ENCODE peak calls at places on chromosomes 7 and 10, in four cellular contexts. U, R, W and F are unnamed samples.

GRCh38 chr7:19101911-19102310 is 15.5 kb downstream of the TWIST1 start:
- DNase-seq in U (no peak), W (no peak), R (no peak), F (no peak)

GRCh38 chr7:127383123-127383835 is 9.2 kb downstream of the ZNF800 start:
- DNase-seq in W (no peak), R (no peak), U (no peak), F (no peak)

GRCh38 chr7:47601119-47601880 is 19.4 kb upstream of the TNS3 start:
- DNase-seq in W (no peak), R (no peak), U (no peak), F (no peak)

GRCh38 chr7:55107946-55108345 is 89.1 kb downstream of the EGFR start:
- DNase-seq in W (peak; percentile 39), R (no peak), U (no peak), F (no peak)

GRCh38 chr10:5484205-5484604 is 15.2 kb downstream of the CALML5 start:
- DNase-seq in R (no peak), W (no peak), U (no peak), F (no peak)

GRCh38 chr10:66501356-66501755 is 424.5 kb upstream of the LRRTM3 start:
- DNase-seq in U (no peak), R (no peak), W (no peak), F (no peak)

GRCh38 chr7:30665449-30665848 is 16.8 kb downstream of the CRHR2 start:
- DNase-seq in W (no peak), U (peak; percentile 53), R (no peak), F (no peak)

GRCh38 chr10:110456523-110457091 is 41.1 kb upstream of the DUSP5 start:
- DNase-seq in R (no peak), W (peak; percentile 62), U (peak; percentile 60), F (no peak)

GRCh38 chr7:84617265-84618030 is 422.9 kb upstream of the SEMA3A start:
- DNase-seq in U (no peak), R (no peak), W (no peak), F (no peak)

GRCh38 chr7:104923010-104923421 is 91.0 kb upstream of the KMT2E start:
- DNase-seq in W (peak; percentile 77), U (peak; percentile 85), R (peak; percentile 80), F (peak; percentile 84)

GRCh38 chr7:65925040-65925439 is 52.2 kb downstream of the VKORC1L1 start:
- DNase-seq in U (no peak), W (no peak), R (no peak), F (no peak)

GRCh38 chr7:5636446-5636835 is 145.0 kb downstream of the RNF216 start:
- DNase-seq in U (no peak), R (no peak), W (no peak), F (no peak)

GRCh38 chr7:5636914-5637313 is 144.5 kb downstream of the RNF216 start:
- DNase-seq in R (no peak), W (peak; percentile 73), U (peak; percentile 74), F (peak; percentile 80)

GRCh38 chr7:5637415-5637814 is 144.0 kb downstream of the RNF216 start:
- DNase-seq in W (no peak), U (peak; percentile 24), R (no peak), F (no peak)

GRCh38 chr7:5634107-5634950 is 147.1 kb downstream of the RNF216 start:
- DNase-seq in R (no peak), U (peak; percentile 80), W (peak; percentile 58), F (peak; percentile 77)

DNA sequence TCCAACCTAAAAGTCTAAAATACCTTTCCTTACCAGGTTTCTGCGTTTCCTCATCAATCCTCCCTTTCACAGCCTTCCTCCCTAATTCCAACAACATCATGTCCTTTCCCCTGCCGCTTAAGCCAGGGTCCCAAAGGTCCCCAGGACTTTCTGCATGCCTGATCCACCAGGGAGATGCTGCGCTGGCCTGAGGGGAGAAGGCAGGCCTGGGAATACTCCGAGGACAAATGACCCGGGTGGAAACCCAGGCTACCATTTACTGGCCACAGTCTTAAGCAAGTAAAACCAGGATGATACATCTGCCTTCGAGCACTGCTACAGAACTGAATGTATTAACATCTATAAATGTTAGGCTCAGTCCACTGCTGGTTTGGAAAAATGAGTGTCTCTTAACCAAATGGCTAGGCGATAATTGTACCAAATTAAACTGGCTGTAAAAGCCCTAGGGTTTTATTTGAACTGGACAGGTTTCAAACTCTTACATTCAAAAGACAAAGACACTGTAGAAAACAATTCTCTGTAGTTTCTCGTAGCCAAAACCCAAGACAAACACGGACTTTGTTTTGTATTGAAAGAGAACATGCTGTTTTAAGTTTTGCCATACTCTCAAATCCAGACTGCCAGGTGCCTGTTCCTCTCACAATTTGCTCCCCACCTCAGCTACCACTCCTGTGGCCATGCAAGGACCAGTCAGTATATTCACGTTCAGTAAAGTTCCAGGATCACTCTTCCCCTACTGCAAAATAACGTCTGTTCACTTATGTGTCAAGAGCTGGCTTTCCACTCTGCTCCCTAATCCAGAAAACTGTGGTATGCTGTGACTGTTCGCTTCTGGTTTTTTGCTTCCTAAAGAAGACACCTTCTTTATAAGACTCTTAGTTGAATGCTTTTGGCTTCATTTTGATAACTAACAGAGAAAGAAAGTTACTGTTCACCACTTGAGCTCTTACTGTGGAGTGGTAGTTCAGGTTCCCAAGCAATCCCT is 145.7 kb downstream of the RNF216 start:
- DNase-seq in R (no peak), W (no peak), U (peak; percentile 33), F (no peak)
- H3K27ac ChIP-seq in R (no peak overlapping the region), W (no peak overlapping the region), U (peak overlapping the region; percentile 41), F (peak overlapping the region; percentile 69)

GRCh38 chr10:71661942-71662341 is 57.6 kb downstream of the C10orf105 start:
- DNase-seq in U (no peak), W (no peak), R (no peak), F (no peak)

GRCh38 chr10:71659739-71660136 is 59.8 kb downstream of the C10orf105 start:
- DNase-seq in R (no peak), U (no peak), W (no peak), F (no peak)

GRCh38 chr10:71659050-71659738 is 60.4 kb downstream of the C10orf105 start:
- DNase-seq in U (no peak), R (no peak), W (no peak), F (no peak)

GRCh38 chr10:71660313-71660712 is 59.3 kb downstream of the C10orf105 start:
- DNase-seq in U (no peak), W (no peak), R (no peak), F (no peak)

GRCh38 chr10:71661060-71661622 is 58.4 kb downstream of the C10orf105 start:
- DNase-seq in U (no peak), W (no peak), R (no peak), F (no peak)
- H3K4me3 ChIP-seq in U (no peak overlapping the region), W (no peak overlapping the region), R (no peak overlapping the region), F (no peak overlapping the region)

DNA sequence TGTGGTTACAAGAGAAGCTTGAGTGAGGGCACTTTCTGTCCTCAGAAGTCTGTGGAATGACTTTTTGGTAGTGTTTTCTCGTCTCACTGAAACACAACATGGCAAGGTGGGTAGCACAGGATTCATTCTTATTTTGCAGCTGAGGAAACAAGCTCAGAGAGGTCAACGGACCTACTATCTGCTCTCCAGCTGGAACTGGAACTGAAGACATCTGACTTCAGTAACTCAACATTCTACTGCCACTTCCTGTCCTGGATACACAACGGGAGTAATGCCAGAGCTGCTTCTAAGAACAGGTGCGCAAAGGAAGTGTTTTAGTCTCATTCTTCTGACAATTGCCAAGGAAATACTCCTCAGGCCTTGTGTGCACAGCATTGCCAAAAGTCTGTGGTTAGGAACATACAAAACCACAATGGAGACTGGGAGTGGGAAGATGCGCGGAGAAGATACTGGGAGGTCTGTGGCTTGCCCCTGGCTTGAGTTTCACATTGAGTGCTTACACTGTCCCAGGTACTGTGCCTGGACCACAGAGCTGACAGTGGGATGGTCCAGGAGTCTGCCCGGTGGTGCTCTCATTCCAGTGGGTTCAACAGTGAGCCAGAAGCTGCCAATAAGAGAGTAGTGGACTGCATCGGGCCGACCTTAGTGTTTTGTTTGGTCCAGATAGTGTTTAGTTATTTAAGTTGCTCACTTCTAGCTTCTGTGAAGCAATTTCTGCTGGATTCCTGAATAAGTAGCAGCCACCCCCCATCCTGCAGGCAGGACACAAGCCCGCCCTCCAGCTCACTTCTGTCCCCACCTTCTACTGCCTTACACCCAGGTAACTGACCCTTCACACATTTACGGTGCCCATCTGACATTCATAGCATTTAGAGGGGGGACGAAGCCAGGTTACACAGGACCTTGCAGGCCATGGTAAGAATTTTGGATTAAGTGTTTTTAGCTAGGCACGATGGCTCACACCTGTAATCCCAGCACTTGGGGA is 10.4 kb downstream of the TBL2 start:
- DNase-seq in R (no peak), W (no peak), U (peak; percentile 16), F (no peak)
- TF ChIP-seq POLR2A in R (no peak), W (no peak), U (no peak), F (no peak)

GRCh38 chr10:16518822-16519221 is 2.9 kb downstream of the C1QL3 start:
- DNase-seq in U (no peak), R (no peak), W (no peak), F (no peak)

GRCh38 chr10:16521311-16522016 is at the start of gene C1QL3:
- DNase-seq in W (peak; percentile 23), R (no peak), U (no peak), F (peak; percentile 25)

GRCh38 chr10:16520900-16521299 is 779 bp downstream of the C1QL3 start:
- DNase-seq in R (peak; percentile 12), W (no peak), U (peak; percentile 75), F (no peak)

GRCh38 chr10:16519908-16520861 is 1.5 kb downstream of the C1QL3 start:
- DNase-seq in R (no peak), U (no peak), W (no peak), F (no peak)

GRCh38 chr10:16519250-16519907 is 2.3 kb downstream of the C1QL3 start:
- DNase-seq in R (no peak), U (no peak), W (no peak), F (no peak)
- H3K27ac ChIP-seq in R (no peak overlapping the region), U (no peak overlapping the region), W (no peak overlapping the region), F (no peak overlapping the region)

DNA sequence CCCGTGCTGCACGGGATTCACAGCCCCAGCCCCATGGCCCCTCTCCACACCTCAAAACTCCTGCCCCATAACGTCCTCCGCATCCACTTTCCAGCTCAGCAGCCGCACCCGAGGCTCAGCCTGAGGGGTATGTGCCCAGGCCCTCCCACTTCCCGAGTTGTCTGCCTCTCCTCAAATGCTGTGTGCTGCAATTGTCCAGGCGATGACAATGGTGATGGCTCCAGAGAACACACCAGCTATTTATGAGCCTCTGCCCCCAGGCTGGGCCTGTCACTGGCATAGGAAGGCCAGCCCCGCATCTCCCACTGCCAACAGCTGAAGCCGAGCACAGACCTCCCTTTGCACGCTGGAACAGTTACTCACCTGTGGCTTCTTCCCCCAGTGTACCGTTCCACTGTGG is 2.4 kb upstream of the LDB3 start:
- DNase-seq in R (no peak), W (no peak), U (no peak), F (no peak)
- H3K4me3 ChIP-seq in R (no peak overlapping the region), W (no peak overlapping the region), U (no peak overlapping the region), F (no peak overlapping the region)

GRCh38 chr10:77836299-77836820 is 90.2 kb downstream of the DLG5 start:
- DNase-seq in U (peak; percentile 89), W (peak; percentile 73), R (peak; percentile 63), F (peak; percentile 68)
- TF ChIP-seq POLR2A in U (no peak), W (peak; percentile 52), R (no peak), F (no peak)

GRCh38 chr7:157703534-157704195 is 366.9 kb downstream of the DNAJB6 start:
- DNase-seq in U (peak; percentile 44), W (peak; percentile 6), R (no peak), F (no peak)

GRCh38 chr7:157701395-157701794 is 364.6 kb downstream of the DNAJB6 start:
- DNase-seq in U (no peak), W (no peak), R (no peak), F (no peak)

GRCh38 chr7:157702311-157703023 is 365.7 kb downstream of the DNAJB6 start:
- DNase-seq in W (peak; percentile 8), U (peak; percentile 57), R (no peak), F (no peak)

GRCh38 chr7:157703131-157703530 is 366.3 kb downstream of the DNAJB6 start:
- DNase-seq in R (no peak), U (peak; percentile 66), W (peak; percentile 7), F (peak; percentile 9)

GRCh38 chr7:157704365-157704764 is 367.6 kb downstream of the DNAJB6 start:
- DNase-seq in R (no peak), W (peak; percentile 6), U (peak; percentile 31), F (no peak)
- H3K27ac ChIP-seq in R (no peak overlapping the region), W (no peak overlapping the region), U (no peak overlapping the region), F (no peak overlapping the region)